ENCODE peak calls at places on chromosomes 5 and 9, in eight cellular contexts. R is tibial nerve, L is A549, O is suprapubic skin, G is GM12878, I is ovary, V is sigmoid colon, H is upper lobe of left lung. K is an unnamed sample.
A peak's percentile ranks its signal among the peaks of the same experiment; 100 is the strongest.

GRCh38 chr9:10396641-10397040 is 216.2 kb downstream of the PTPRD start:
- DNase-seq in V (no peak), O (no peak), L (no peak), I (no peak), G (no peak), R (no peak), H (no peak), K (no peak)

GRCh38 chr5:68953151-68953884 is 140.5 kb upstream of the SLC30A5 start:
- DNase-seq in V (no peak), R (no peak), G (no peak), I (no peak), L (no peak), H (no peak), O (no peak), K (no peak)

GRCh38 chr5:133121080-133121479 is 69.3 kb downstream of the HSPA4 start:
- DNase-seq in G (no peak), O (no peak), H (no peak), I (no peak), V (no peak), L (no peak), R (no peak), K (no peak)

GRCh38 chr5:157820593-157821252 is 38.2 kb downstream of the CLINT1 start:
- DNase-seq in O (no peak), R (peak; percentile 53), L (peak; percentile 20), V (no peak), G (no peak), I (no peak), H (no peak), K (no peak)

GRCh38 chr5:79464695-79465332 is 49.1 kb downstream of the HOMER1 start:
- DNase-seq in V (no peak), L (peak; percentile 44), G (no peak), I (no peak), R (no peak), O (no peak), H (no peak), K (no peak)

GRCh38 chr5:2754621-2755370 is 3.3 kb upstream of the IRX2 start:
- DNase-seq in I (no peak), G (no peak), R (no peak), L (no peak), O (no peak), H (peak; percentile 58), V (no peak), K (no peak)

GRCh38 chr5:132657676-132658382 is at the start of gene IL13:
- DNase-seq in I (no peak), O (no peak), R (no peak), H (no peak), L (no peak), G (no peak), V (no peak), K (peak; percentile 8)

GRCh38 chr9:95091574-95091970 is 225.9 kb downstream of the FANCC start:
- DNase-seq in H (no peak), I (no peak), V (no peak), R (no peak), L (no peak), O (no peak), G (no peak), K (no peak)

GRCh38 chr5:116454417-116454927 is 120.2 kb downstream of the SEMA6A start:
- DNase-seq in L (no peak), V (no peak), R (peak; percentile 32), O (no peak), I (no peak), G (peak; percentile 63), H (no peak), K (no peak)

GRCh38 chr5:20157089-20157488 is 169.1 kb upstream of the CDH18 start:
- DNase-seq in V (no peak), R (no peak), H (no peak), L (no peak), I (no peak), G (no peak), O (no peak), K (no peak)

GRCh38 chr5:159933531-159934485 is 17.5 kb downstream of the ADRA1B start:
- DNase-seq in R (no peak), G (no peak), L (no peak), I (no peak), H (no peak), O (no peak), V (no peak), K (no peak)

GRCh38 chr9:97984188-97985057 is 1.3 kb downstream of the ANP32B start:
- DNase-seq in L (peak; percentile 66), I (peak; percentile 91), V (peak; percentile 93), H (peak; percentile 69), R (peak; percentile 68), O (peak; percentile 89), G (peak; percentile 9), K (peak; percentile 81)

GRCh38 chr5:10705736-10706135 is 55.3 kb downstream of the DAP start:
- DNase-seq in G (no peak), H (no peak), V (no peak), L (no peak), I (no peak), O (no peak), R (no peak), K (no peak)

GRCh38 chr5:133994990-133995333 is 9.8 kb downstream of the VDAC1 start:
- DNase-seq in G (no peak), O (no peak), I (no peak), R (no peak), H (no peak), L (no peak), V (no peak), K (no peak)

GRCh38 chr9:72371151-72371550 is 6.1 kb upstream of the ZFAND5 start:
- DNase-seq in G (no peak), I (no peak), L (no peak), H (no peak), R (no peak), V (no peak), O (no peak), K (no peak)

GRCh38 chr9:126615251-126615790 is 1.6 kb downstream of the LMX1B start:
- DNase-seq in O (no peak), L (no peak), I (no peak), G (no peak), V (no peak), H (no peak), R (peak; percentile 27), K (peak; percentile 47)

GRCh38 chr5:179060116-179061008 is at the start of gene ZNF354C:
- DNase-seq in L (peak; percentile 67), H (peak; percentile 88), G (no peak), O (peak; percentile 96), I (peak; percentile 93), V (peak; percentile 93), R (peak; percentile 76), K (peak; percentile 86)
- TF ChIP-seq POLR2A in L (peak; percentile 67), H (no peak), G (no peak), O (no peak), I (no peak), V (peak; percentile 14), R (no peak), K (no peak)

DNA sequence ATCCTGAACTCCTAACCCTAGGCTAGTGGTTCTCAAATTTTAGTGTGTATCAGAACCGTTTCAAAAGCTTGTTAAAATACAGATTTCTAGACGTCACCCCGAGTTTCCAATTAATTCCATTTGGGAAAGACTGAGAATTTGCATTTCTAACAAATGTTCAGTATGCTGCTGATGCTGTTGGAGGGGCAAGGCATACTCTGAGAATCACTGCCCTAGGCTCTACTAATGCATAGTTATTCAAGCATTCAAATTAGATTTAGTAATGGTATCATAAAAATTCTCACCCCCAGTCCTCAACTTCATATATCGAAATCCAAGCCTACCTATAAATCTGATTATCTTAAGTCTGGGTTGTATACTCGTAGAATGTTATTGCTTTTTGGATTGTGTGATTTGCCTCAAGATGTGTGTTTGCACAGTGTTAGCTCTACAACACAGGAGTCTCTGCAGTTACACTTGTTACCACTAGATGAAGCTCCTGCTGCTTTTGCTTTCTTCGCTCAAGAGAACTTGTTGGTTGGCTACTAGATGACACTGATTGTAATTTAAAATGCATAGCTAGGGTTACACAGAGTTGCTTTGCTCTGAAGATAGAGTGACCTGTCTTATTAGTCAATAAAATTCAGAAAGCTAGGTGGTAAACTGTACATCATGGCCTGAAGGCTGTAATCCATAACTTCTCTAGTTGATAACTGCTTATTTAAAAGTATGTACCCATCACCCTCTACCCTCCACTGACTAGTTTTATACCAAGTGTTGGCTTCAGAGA is 7.5 kb upstream of the ERAP2 start:
- DNase-seq in H (no peak), O (no peak), L (peak; percentile 54), I (no peak), V (no peak), G (no peak), R (peak; percentile 46), K (no peak)
- TF ChIP-seq EP300 in H (no peak), O (no peak), L (no peak), I (no peak), V (no peak), G (no peak), R (no peak), K (no peak)

GRCh38 chr9:129331366-129331765 is 153.3 kb upstream of the IER5L start:
- DNase-seq in I (no peak), G (no peak), L (no peak), R (no peak), H (no peak), O (no peak), V (no peak), K (no peak)

GRCh38 chr9:129333613-129333960 is 155.5 kb upstream of the IER5L start:
- DNase-seq in I (no peak), L (peak; percentile 72), G (no peak), H (peak; percentile 72), R (no peak), O (no peak), V (no peak), K (no peak)

GRCh38 chr9:129332581-129332980 is 154.5 kb upstream of the IER5L start:
- DNase-seq in V (no peak), O (no peak), L (no peak), G (no peak), H (no peak), R (no peak), I (no peak), K (no peak)

GRCh38 chr9:129330711-129331279 is 152.7 kb upstream of the IER5L start:
- DNase-seq in I (no peak), R (no peak), L (no peak), G (no peak), O (no peak), H (no peak), V (no peak), K (no peak)

DNA sequence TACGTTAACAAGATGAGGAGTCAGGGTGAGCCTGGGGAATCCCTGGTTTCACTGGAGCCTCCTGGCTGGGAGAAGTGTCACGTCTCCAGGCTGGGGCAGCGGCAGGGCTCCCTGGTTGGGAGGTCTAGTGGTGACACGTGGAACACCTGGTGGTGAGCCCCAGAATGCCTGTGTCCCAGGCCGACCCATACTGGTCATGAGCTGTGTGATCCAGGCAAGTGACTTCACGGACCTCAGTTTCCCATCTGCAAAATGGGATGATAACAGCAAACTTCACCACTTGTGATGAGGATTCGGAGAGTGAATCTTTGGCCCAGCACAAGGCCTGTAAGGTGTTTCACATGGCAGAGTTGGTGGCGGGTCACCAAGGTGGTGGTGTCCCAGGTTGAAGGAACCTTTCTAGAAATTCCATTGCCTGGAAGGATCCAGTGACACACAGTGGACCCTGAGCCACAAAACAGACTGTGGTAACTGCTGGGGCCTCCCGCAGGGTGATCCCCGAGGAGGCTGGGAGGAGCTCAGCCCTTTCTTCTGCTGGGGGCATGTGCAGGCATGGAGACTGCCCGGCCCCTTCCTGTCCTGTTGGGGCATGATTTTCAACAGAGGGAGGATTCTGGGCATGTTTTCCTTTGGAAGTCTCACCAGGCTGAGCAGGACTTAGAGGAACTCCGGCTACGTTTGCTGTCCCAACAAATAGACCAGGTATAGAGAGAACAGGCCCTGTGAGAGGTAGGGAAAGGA is 153.9 kb upstream of the IER5L start:
- DNase-seq in G (no peak), L (no peak), I (no peak), R (no peak), V (no peak), O (no peak), H (no peak), K (no peak)
- TF ChIP-seq POLR2A in G (no peak), L (no peak), I (no peak), R (no peak), V (no peak), O (no peak), H (no peak), K (no peak)

GRCh38 chr5:43602818-43603534 is at the start of gene NNT:
- DNase-seq in R (peak; percentile 57), I (peak; percentile 79), O (peak; percentile 90), H (peak; percentile 89), G (no peak), L (peak; percentile 40), V (peak; percentile 87), K (peak; percentile 78)
- TF ChIP-seq EP300 in R (peak; percentile 11), I (no peak), O (no peak), H (no peak), G (no peak), L (no peak), V (no peak), K (no peak)